ENCODE peak calls at places on chromosomes 12 and 14, in six cellular contexts. K, P, M, A, C and S are unnamed samples.

GRCh38 chr14:79473676-79474075 is 737.6 kb downstream of the DIO2 start:
- DNase-seq in K (no peak), P (no peak), M (no peak), A (no peak), C (no peak), S (no peak)

GRCh38 chr12:52739963-52740362 is 36.6 kb upstream of the KRT77 start:
- DNase-seq in K (no peak), P (peak; percentile 43), M (no peak), A (no peak), C (no peak), S (no peak)

GRCh38 chr12:26431211-26431610 is 235.8 kb downstream of the SSPN start:
- DNase-seq in K (no peak), P (no peak), M (no peak), A (no peak), C (no peak), S (no peak)

GRCh38 chr14:71460091-71460490 is 472.1 kb upstream of the RGS6 start:
- DNase-seq in K (no peak), P (no peak), M (no peak), A (no peak), C (no peak), S (no peak)

GRCh38 chr14:105168496-105168978 is at the start of gene JAG2:
- DNase-seq in K (peak; percentile 79), P (peak; percentile 61), M (no peak), A (no peak), C (peak; percentile 52), S (peak; percentile 54)

GRCh38 chr12:93116632-93117031 is 187.5 kb upstream of the EEA1 start:
- DNase-seq in K (no peak), P (no peak), M (no peak), A (no peak), C (no peak), S (no peak)

GRCh38 chr12:26701604-26702215 is 131.3 kb downstream of the ITPR2 start:
- DNase-seq in K (no peak), P (peak; percentile 80), M (no peak), A (peak; percentile 78), C (peak; percentile 39), S (peak; percentile 15)

GRCh38 chr12:28253175-28253641 is 63.0 kb downstream of the CCDC91 start:
- DNase-seq in K (no peak), P (peak; percentile 61), M (no peak), A (peak; percentile 72), C (peak; percentile 63), S (peak; percentile 31)

GRCh38 chr12:22312336-22312735 is 22.2 kb downstream of the ST8SIA1 start:
- DNase-seq in K (peak; percentile 55), P (peak; percentile 85), M (no peak), A (peak; percentile 95), C (no peak), S (no peak)

GRCh38 chr12:125314051-125314882 is 249.0 kb downstream of the AACS start:
- DNase-seq in K (no peak), P (no peak), M (no peak), A (no peak), C (no peak), S (no peak)

GRCh38 chr12:110088936-110089335 is 35.2 kb upstream of the IFT81 start:
- DNase-seq in K (no peak), P (no peak), M (no peak), A (no peak), C (no peak), S (no peak)

GRCh38 chr14:87306770-87307169 is 686.2 kb downstream of the GALC start:
- DNase-seq in K (no peak), P (no peak), M (no peak), A (no peak), C (no peak), S (no peak)

GRCh38 chr14:105021656-105022275 is 883 bp upstream of the CDCA4 start:
- DNase-seq in K (no peak), P (peak; percentile 21), M (no peak), A (no peak), C (peak; percentile 75), S (no peak)

GRCh38 chr14:34179723-34180122 is 228.8 kb upstream of the EGLN3 start:
- DNase-seq in K (no peak), P (peak; percentile 35), M (no peak), A (no peak), C (no peak), S (no peak)

GRCh38 chr14:90534091-90534837 is 137.4 kb downstream of the CALM1 start:
- DNase-seq in K (peak; percentile 59), P (no peak), M (no peak), A (peak; percentile 32), C (no peak), S (no peak)

GRCh38 chr12:121908702-121909101 is 9.7 kb upstream of the CFAP251 start:
- DNase-seq in K (no peak), P (no peak), M (no peak), A (no peak), C (no peak), S (no peak)

GRCh38 chr12:114692558-114693531 is 8.9 kb upstream of the TBX3 start:
- DNase-seq in K (no peak), P (peak; percentile 72), M (no peak), A (peak; percentile 36), C (no peak), S (no peak)

GRCh38 chr12:8832500-8832899 is 10.1 kb downstream of the A2ML1 start:
- DNase-seq in K (no peak), P (no peak), M (no peak), A (no peak), C (no peak), S (no peak)

GRCh38 chr14:39168591-39168990 is 1.5 kb downstream of the TRAPPC6B start:
- DNase-seq in K (no peak), P (no peak), M (no peak), A (no peak), C (no peak), S (no peak)

GRCh38 chr14:24377126-24377525 is 9.1 kb downstream of the NFATC4 start:
- DNase-seq in K (no peak), P (no peak), M (no peak), A (no peak), C (no peak), S (no peak)

GRCh38 chr12:104219908-104220404 is 4.4 kb downstream of the TXNRD1 start:
- DNase-seq in K (no peak), P (peak; percentile 100), M (no peak), A (peak; percentile 85), C (no peak), S (no peak)

GRCh38 chr14:35287481-35288013 is 4.6 kb upstream of the PSMA6 start:
- DNase-seq in K (no peak), P (no peak), M (no peak), A (peak; percentile 79), C (peak; percentile 69), S (no peak)

GRCh38 chr12:123741937-123742572 is 20.0 kb upstream of the DNAH10 start:
- DNase-seq in K (no peak), P (no peak), M (no peak), A (no peak), C (peak; percentile 31), S (no peak)

GRCh38 chr12:97404549-97404948 is 58.1 kb upstream of the RMST start:
- DNase-seq in K (no peak), P (peak; percentile 64), M (no peak), A (peak; percentile 25), C (peak; percentile 69), S (peak; percentile 47)

GRCh38 chr14:104657563-104658324 is 31.7 kb upstream of the INF2 start:
- DNase-seq in K (no peak), P (no peak), M (no peak), A (no peak), C (peak; percentile 83), S (peak; percentile 69)

GRCh38 chr12:53481108-53481442 is 18.2 kb downstream of the MAP3K12 start:
- DNase-seq in K (no peak), P (no peak), M (no peak), A (no peak), C (no peak), S (no peak)

GRCh38 chr12:62581288-62582064 is 114.8 kb downstream of the MON2 start:
- DNase-seq in K (no peak), P (peak; percentile 65), M (peak; percentile 33), A (peak; percentile 77), C (peak; percentile 60), S (peak; percentile 48)

DNA sequence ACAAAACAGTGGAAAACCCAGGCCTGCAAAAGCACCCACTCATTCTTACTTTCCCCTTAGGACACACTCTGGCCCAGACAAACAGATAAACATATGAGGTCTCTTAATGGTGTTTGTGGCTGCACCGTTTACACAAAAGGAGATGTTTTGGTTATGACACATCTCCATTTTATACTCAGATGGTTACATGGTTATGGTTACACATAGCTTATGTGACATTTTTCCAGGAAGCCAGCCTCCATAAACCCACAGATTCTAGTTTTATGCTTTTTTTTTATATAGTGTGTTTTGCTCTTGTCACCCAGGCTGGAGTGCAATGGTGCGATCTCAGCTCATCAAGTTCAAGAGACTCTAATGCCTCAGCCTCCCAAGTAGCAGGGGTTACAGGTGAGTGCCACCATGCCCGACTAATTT is 3.5 kb upstream of the KLRD1 start:
- DNase-seq in K (no peak), P (peak; percentile 84), M (peak; percentile 38), A (peak; percentile 87), C (peak; percentile 35), S (no peak)
- TF ChIP-seq CTCF in K (no peak), P (no peak), M (no peak), A (no peak), C (no peak), S (no peak)

GRCh38 chr14:64828096-64828495 is 51.6 kb downstream of the SPTB start:
- DNase-seq in K (no peak), P (no peak), M (no peak), A (no peak), C (no peak), S (no peak)
- TF ChIP-seq CTCF in K (no peak), P (no peak), M (no peak), A (no peak), C (no peak), S (no peak)

DNA sequence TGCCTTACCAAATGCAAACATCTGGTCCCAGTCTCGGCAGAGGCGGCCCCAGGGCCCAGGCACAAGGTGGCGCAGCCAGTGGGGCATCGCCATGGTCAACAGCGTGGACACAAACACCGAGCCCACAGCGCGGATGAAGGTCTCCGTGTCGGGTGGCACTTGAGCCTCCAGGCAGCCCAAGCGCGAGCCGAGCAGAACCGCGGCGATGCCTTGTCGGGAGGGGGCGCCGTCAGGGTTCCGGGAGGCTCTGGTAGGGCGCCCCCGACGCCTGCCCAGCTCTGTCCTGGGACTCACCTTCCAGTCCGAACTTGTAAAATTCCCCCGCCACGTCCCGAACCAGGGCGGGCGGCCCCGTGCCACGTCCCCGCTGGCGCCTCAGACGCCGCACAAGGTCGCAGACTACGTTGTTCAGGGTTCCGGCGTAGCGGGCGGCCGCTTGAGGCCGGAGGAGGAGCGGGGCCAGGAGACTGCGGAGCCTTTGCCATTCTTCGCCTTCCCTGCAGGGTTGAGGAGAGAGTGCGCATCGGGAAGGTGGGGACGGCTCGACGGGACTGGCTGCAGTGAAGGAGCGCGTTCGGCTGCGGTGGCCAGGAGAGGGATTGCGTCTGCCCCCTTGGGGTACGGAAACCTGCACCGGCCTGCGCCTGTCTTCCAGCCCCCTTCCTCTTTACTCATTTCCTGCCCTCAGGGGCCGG is 1.7 kb downstream of the CYP27B1 start:
- DNase-seq in K (no peak), P (peak; percentile 55), M (no peak), A (peak; percentile 25), C (peak; percentile 61), S (peak; percentile 60)
- TF ChIP-seq CTCF in K (peak; percentile 49), P (peak; percentile 70), M (peak; percentile 32), A (peak; percentile 43), C (peak; percentile 48), S (peak; percentile 68)

GRCh38 chr12:49327368-49327767 is 4.3 kb downstream of the TROAP start:
- DNase-seq in K (no peak), P (no peak), M (no peak), A (no peak), C (no peak), S (no peak)
- TF ChIP-seq CTCF in K (no peak), P (no peak), M (no peak), A (no peak), C (no peak), S (no peak)